ENCODE peak calls at places on chromosome 18, in four cellular contexts. S is NCI-H460; D is stimulated activated CD4-positive, alpha-beta T cell treated with anti-CD3 and anti-CD28 coated beads, Interleukin-1b, Interleukin-23, amount 100 ng/mL, for 48 hours; F is hippocampal formation. V is an unnamed sample.

GRCh38 chr18:80127635-80128034 is 18.6 kb downstream of the ADNP2 start:
- DNase-seq in D (no peak), S (no peak), F (no peak), V (no peak)

GRCh38 chr18:64017870-64018269 is 48.0 kb downstream of the SERPINB8 start:
- DNase-seq in F (peak), D (no peak), S (peak), V (no peak)

GRCh38 chr18:42915240-42915791 is 200.2 kb downstream of the RIT2 start:
- DNase-seq in F (peak), D (no peak), S (no peak), V (no peak)

GRCh38 chr18:51110073-51110797 is 80.2 kb downstream of the SMAD4 start:
- DNase-seq in S (peak), F (no peak), D (peak), V (peak)

GRCh38 chr18:50143295-50143694 is 51.7 kb downstream of the MYO5B start:
- DNase-seq in F (no peak), S (no peak), D (no peak), V (no peak)

GRCh38 chr18:53946561-53946960 is 277.9 kb downstream of the MBD2 start:
- DNase-seq in D (no peak), F (no peak), S (no peak), V (no peak)

GRCh38 chr18:79452190-79452990 is 56.7 kb downstream of the NFATC1 start:
- DNase-seq in S (no peak), F (no peak), D (no peak), V (no peak)

GRCh38 chr18:56982756-56983155 is 164.1 kb upstream of the BOD1L2 start:
- DNase-seq in F (no peak), S (no peak), D (no peak), V (no peak)

GRCh38 chr18:24704921-24705620 is 244.6 kb downstream of the HRH4 start:
- DNase-seq in F (no peak), D (no peak), S (no peak), V (no peak)

V was measured in aorta.